ENCODE peak calls at places on chromosomes 12 and 14, in six cellular contexts. E is A549, H is HCT116, P is body of pancreas, R is GM12892, Q is ovary. U is an unnamed sample.

GRCh38 chr14:69152181-69152943 is 557 bp downstream of the DCAF5 start:
- DNase-seq in Q (peak; percentile 22), P (peak; percentile 46), R (no peak), E (peak; percentile 32), H (no peak), U (no peak)

GRCh38 chr14:57875296-57875695 is 9.4 kb upstream of the SLC35F4 start:
- DNase-seq in Q (no peak), H (no peak), P (no peak), E (no peak), R (no peak), U (no peak)

GRCh38 chr12:31440586-31440985 is 114.6 kb upstream of the SINHCAF start:
- DNase-seq in E (no peak), H (no peak), R (no peak), Q (no peak), P (no peak), U (no peak)

GRCh38 chr14:68403794-68404522 is 388.9 kb downstream of the ZFP36L1 start:
- DNase-seq in Q (no peak), R (no peak), P (no peak), H (no peak), E (no peak), U (no peak)

GRCh38 chr12:27260746-27261145 is 16.7 kb downstream of the STK38L start:
- DNase-seq in H (no peak), R (no peak), E (no peak), P (no peak), Q (no peak), U (no peak)

GRCh38 chr12:52789637-52790426 is 6.1 kb downstream of the KRT3 start:
- DNase-seq in P (peak; percentile 21), R (no peak), E (no peak), H (no peak), Q (no peak), U (no peak)

GRCh38 chr12:77485961-77486579 is 344.6 kb upstream of the NAV3 start:
- DNase-seq in Q (no peak), P (no peak), E (no peak), R (no peak), H (no peak), U (no peak)

GRCh38 chr12:27807063-27807703 is 27.1 kb upstream of the MANSC4 start:
- DNase-seq in R (no peak), Q (no peak), E (no peak), P (no peak), H (no peak), U (no peak)

GRCh38 chr14:55816225-55816624 is 236.2 kb downstream of the KTN1 start:
- DNase-seq in H (no peak), P (no peak), Q (no peak), R (no peak), E (no peak), U (no peak)

GRCh38 chr12:47311011-47311410 is 231.3 kb upstream of the AMIGO2 start:
- DNase-seq in R (no peak), P (no peak), Q (no peak), H (no peak), E (no peak), U (no peak)

GRCh38 chr12:75260316-75260715 is 50.7 kb upstream of the KCNC2 start:
- DNase-seq in R (no peak), E (no peak), H (no peak), P (no peak), Q (no peak), U (no peak)

GRCh38 chr14:76152333-76152681 is 585 bp downstream of the GPATCH2L start:
- DNase-seq in E (peak; percentile 70), H (peak; percentile 37), P (peak; percentile 48), R (peak; percentile 64), Q (peak; percentile 42), U (peak; percentile 77)

GRCh38 chr12:42119085-42119633 is 25.5 kb downstream of the GXYLT1 start:
- DNase-seq in E (no peak), H (no peak), R (no peak), Q (no peak), P (no peak), U (no peak)

GRCh38 chr14:37172024-37172869 is at the start of gene SLC25A21:
- DNase-seq in H (peak; percentile 71), Q (peak; percentile 77), R (no peak), P (peak; percentile 86), E (peak; percentile 91), U (no peak)

GRCh38 chr14:72104011-72104613 is 171.9 kb downstream of the RGS6 start:
- DNase-seq in H (peak; percentile 3), R (peak; percentile 4), P (peak; percentile 64), Q (no peak), E (peak; percentile 6), U (peak; percentile 15)

GRCh38 chr12:95942532-95943230 is at the start of gene CCDC38:
- DNase-seq in Q (peak; percentile 59), R (peak; percentile 88), P (peak; percentile 87), H (peak; percentile 73), E (peak; percentile 93), U (peak; percentile 98)
- TF ChIP-seq POLR2A in Q (no peak), R (no peak), P (peak; percentile 17), H (peak; percentile 26), E (peak; percentile 79), U (peak; percentile 35)

DNA sequence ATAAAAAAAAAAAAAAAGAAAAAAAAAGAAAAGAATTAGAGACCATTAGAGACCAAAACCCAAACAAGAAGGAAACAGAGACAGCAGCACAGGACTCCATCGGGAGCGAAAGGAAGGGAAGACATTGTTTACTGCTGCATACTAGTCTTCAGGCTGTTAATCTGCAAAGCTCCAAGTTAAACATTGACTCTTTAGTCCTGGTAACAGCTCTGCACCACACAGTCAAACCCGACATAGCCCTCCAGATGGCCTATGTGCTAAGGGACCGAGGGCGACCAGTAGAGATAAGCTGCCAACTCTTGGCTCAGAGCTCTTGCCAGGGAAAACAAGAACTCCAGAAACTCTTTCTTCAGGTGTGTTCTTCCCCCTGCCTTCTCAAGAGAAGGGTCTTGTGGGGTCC is 7.8 kb downstream of the P2RX4 start:
- DNase-seq in H (no peak), R (no peak), Q (no peak), P (peak; percentile 79), E (no peak), U (no peak)
- TF ChIP-seq POLR2A in H (no peak), R (no peak), Q (no peak), P (no peak), E (no peak), U (no peak)

GRCh38 chr12:20370001-20370381 is 1.7 kb downstream of the PDE3A start:
- DNase-seq in R (no peak), E (peak; percentile 45), Q (peak; percentile 52), H (no peak), P (peak; percentile 39), U (no peak)

GRCh38 chr12:20369164-20370000 is 1.0 kb downstream of the PDE3A start:
- DNase-seq in Q (peak; percentile 74), R (no peak), H (no peak), P (peak; percentile 65), E (peak; percentile 75), U (no peak)

GRCh38 chr12:20374775-20375174 is 6.4 kb downstream of the PDE3A start:
- DNase-seq in E (no peak), Q (no peak), H (no peak), P (no peak), R (no peak), U (no peak)

GRCh38 chr12:20370841-20371240 is 2.5 kb downstream of the PDE3A start:
- DNase-seq in R (no peak), Q (no peak), H (no peak), P (no peak), E (no peak), U (no peak)

GRCh38 chr12:20372326-20373097 is 4.2 kb downstream of the PDE3A start:
- DNase-seq in P (no peak), Q (no peak), R (no peak), E (no peak), H (no peak), U (no peak)
- TF ChIP-seq POLR2A in P (no peak), Q (no peak), R (no peak), E (no peak), H (no peak), U (no peak)

GRCh38 chr12:12007713-12008231 is 63.0 kb upstream of the BCL2L14 start:
- DNase-seq in R (no peak), E (no peak), Q (no peak), H (no peak), P (no peak), U (no peak)

GRCh38 chr12:12008232-12008850 is 62.4 kb upstream of the BCL2L14 start:
- DNase-seq in E (no peak), Q (no peak), R (no peak), H (no peak), P (no peak), U (no peak)

GRCh38 chr12:12011880-12012260 is 58.9 kb upstream of the BCL2L14 start:
- DNase-seq in R (no peak), Q (no peak), E (no peak), P (no peak), H (no peak), U (no peak)

GRCh38 chr12:12008931-12009611 is 61.7 kb upstream of the BCL2L14 start:
- DNase-seq in P (no peak), E (no peak), R (no peak), H (no peak), Q (no peak), U (peak; percentile 75)

DNA sequence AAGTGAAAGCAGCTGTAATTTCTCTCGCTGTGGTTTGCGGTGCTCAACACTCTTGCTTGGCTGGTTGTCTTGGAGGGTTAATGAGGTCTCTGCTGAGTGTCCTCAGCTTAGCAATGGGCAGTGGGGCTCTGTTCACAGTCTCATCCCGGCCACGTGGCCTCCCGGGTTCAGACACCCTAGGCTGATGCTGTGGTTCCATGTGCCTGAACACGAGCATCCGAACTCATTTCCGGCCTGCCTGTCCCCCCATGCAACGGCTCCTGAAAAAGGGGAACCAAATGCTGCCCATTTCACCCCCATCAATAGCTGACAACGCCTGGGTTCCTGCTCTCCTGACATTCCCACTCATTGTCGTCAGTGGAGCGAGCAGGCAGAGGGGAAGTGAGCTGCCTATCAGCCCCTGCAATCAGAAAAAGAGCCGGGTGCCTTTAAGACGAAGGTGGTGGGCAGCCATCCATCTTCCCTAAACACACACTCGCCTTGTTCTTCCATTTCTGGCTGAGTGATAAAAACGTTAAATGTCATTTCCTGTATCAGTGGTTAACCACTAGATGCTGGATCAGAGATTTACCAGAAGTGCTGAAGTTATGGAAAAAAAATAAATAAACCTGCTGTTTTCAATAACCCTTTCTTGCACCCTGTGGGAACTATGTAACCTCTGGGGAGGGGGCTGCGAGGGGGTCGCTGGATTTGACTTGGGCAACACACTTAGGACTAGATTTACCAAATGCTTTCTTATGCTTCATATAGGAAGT is 60.3 kb upstream of the BCL2L14 start:
- DNase-seq in H (no peak), P (peak; percentile 18), R (no peak), Q (no peak), E (no peak), U (no peak)
- TF ChIP-seq POLR2A in H (no peak), P (no peak), R (peak; percentile 65), Q (no peak), E (no peak), U (no peak)

GRCh38 chr14:103334644-103335603 is 887 bp downstream of the EIF5 start:
- DNase-seq in Q (peak; percentile 84), P (peak; percentile 77), H (no peak), E (peak; percentile 37), R (no peak), U (peak; percentile 59)

GRCh38 chr14:103329421-103330347 is 4.4 kb upstream of the EIF5 start:
- DNase-seq in P (peak; percentile 62), R (no peak), Q (peak; percentile 36), H (no peak), E (peak; percentile 68), U (no peak)

GRCh38 chr14:103333754-103334643 is at the start of gene EIF5:
- DNase-seq in P (peak; percentile 100), Q (peak; percentile 99), H (peak; percentile 96), E (peak; percentile 99), R (peak; percentile 89), U (peak; percentile 90)

GRCh38 chr14:103330536-103330935 is 3.5 kb upstream of the EIF5 start:
- DNase-seq in P (no peak), Q (no peak), E (no peak), R (no peak), H (no peak), U (no peak)

GRCh38 chr14:103332143-103332919 is 1.7 kb upstream of the EIF5 start:
- DNase-seq in H (no peak), P (no peak), R (no peak), E (peak; percentile 29), Q (peak; percentile 28), U (no peak)
- TF ChIP-seq POLR2A in H (no peak), P (no peak), R (no peak), E (no peak), Q (no peak), U (no peak)